ENCODE peak calls at places on chromosomes 6 and 20, in eight cellular contexts. S is stimulated activated CD4-positive, alpha-beta T cell treated with anti-CD3 and anti-CD28 coated beads, Interleukin-1b, Interleukin-23, amount 100 ng/mL, for 4 hours; J is globus pallidus; B is iris pigment epithelial cell; F is germinal center; R is vagina; P is islet precursor cell; Y is suprapubic skin. G is an unnamed sample.

GRCh38 chr6:43942616-43943015 is 172.6 kb downstream of the VEGFA start:
- DNase-seq in F (no peak), J (no peak), Y (no peak), S (no peak), B (no peak), P (no peak), R (no peak), G (no peak)

GRCh38 chr20:6731951-6732580 is 35.4 kb upstream of the BMP2 start:
- DNase-seq in B (no peak), P (no peak), F (no peak), Y (no peak), S (no peak), J (peak), R (no peak), G (no peak)

GRCh38 chr20:50834599-50835005 is 39.7 kb downstream of the BCAS4 start:
- DNase-seq in B (peak), S (no peak), R (no peak), Y (no peak), P (no peak), J (no peak), F (no peak), G (no peak)

GRCh38 chr6:155269765-155270164 is 6.0 kb downstream of the CLDN20 start:
- DNase-seq in S (no peak), R (no peak), P (no peak), B (no peak), J (no peak), F (no peak), Y (no peak), G (no peak)

GRCh38 chr20:57824909-57825308 is 115.1 kb upstream of the PMEPA1 start:
- DNase-seq in P (no peak), R (no peak), J (no peak), F (no peak), S (no peak), B (no peak), Y (no peak), G (no peak)

GRCh38 chr20:57746832-57747404 is 37.1 kb upstream of the PMEPA1 start:
- DNase-seq in J (no peak), Y (no peak), R (no peak), P (no peak), B (no peak), S (no peak), F (no peak), G (no peak)

GRCh38 chr6:118485601-118486550 is 62.2 kb upstream of the PLN start:
- DNase-seq in Y (no peak), P (no peak), B (peak), F (no peak), S (no peak), J (peak), R (no peak), G (no peak)

GRCh38 chr6:3727036-3727435 is 24.5 kb downstream of the PXDC1 start:
- DNase-seq in S (no peak), J (no peak), F (no peak), B (no peak), P (no peak), R (no peak), Y (no peak), G (no peak)

GRCh38 chr20:38447251-38447661 is 12.1 kb upstream of the SNHG17 start:
- DNase-seq in B (no peak), F (no peak), P (no peak), J (no peak), R (no peak), Y (no peak), S (no peak), G (no peak)

GRCh38 chr6:14758421-14759043 is 487.3 kb upstream of the JARID2 start:
- DNase-seq in P (peak), Y (no peak), R (no peak), B (peak), J (no peak), F (no peak), S (no peak), G (no peak)

GRCh38 chr20:45576995-45577394 is 2.1 kb downstream of the WFDC8 start:
- DNase-seq in R (no peak), B (peak), J (no peak), F (no peak), P (no peak), S (no peak), Y (no peak), G (no peak)

GRCh38 chr6:145929037-145929633 is 35.0 kb downstream of the SHPRH start:
- DNase-seq in R (no peak), S (no peak), Y (no peak), P (no peak), J (peak), F (peak), B (peak), G (peak)

GRCh38 chr6:44202972-44203750 is 13.6 kb upstream of the MYMX start:
- DNase-seq in P (peak), S (no peak), F (no peak), B (no peak), J (no peak), R (no peak), Y (no peak), G (no peak)

GRCh38 chr6:154086510-154086909 is 47.5 kb downstream of the OPRM1 start:
- DNase-seq in P (no peak), B (no peak), Y (no peak), S (no peak), F (no peak), R (no peak), J (no peak), G (no peak)

GRCh38 chr6:110703906-110704594 is 111.2 kb downstream of the CDK19 start:
- DNase-seq in F (no peak), J (no peak), R (no peak), B (peak), P (no peak), S (no peak), Y (no peak), G (no peak)

GRCh38 chr20:58084966-58085365 is 143.5 kb downstream of the ANKRD60 start:
- DNase-seq in S (no peak), F (no peak), Y (no peak), J (no peak), P (no peak), B (no peak), R (no peak), G (no peak)

GRCh38 chr20:57013741-57014140 is 252.7 kb downstream of the BMP7 start:
- DNase-seq in Y (no peak), S (no peak), P (peak), J (no peak), R (no peak), B (no peak), F (no peak), G (peak)

GRCh38 chr6:52536424-52536916 is 40.4 kb downstream of the TRAM2 start:
- DNase-seq in R (no peak), B (no peak), Y (no peak), J (no peak), S (no peak), F (no peak), P (no peak), G (no peak)

GRCh38 chr20:33305591-33306057 is 22.6 kb downstream of the BPIFB1 start:
- DNase-seq in F (no peak), S (no peak), P (no peak), J (no peak), R (no peak), Y (no peak), B (peak), G (no peak)

GRCh38 chr6:82205793-82206425 is 41.6 kb downstream of the IBTK start:
- DNase-seq in P (no peak), B (peak), R (no peak), J (no peak), F (no peak), Y (no peak), S (no peak), G (no peak)

GRCh38 chr20:3203315-3204123 is 963 bp downstream of the DDRGK1 start:
- DNase-seq in S (no peak), B (peak), F (peak), P (no peak), R (no peak), J (no peak), Y (no peak), G (peak)

GRCh38 chr20:44495802-44496481 is 20.3 kb downstream of the TTPAL start:
- DNase-seq in Y (no peak), B (peak), J (no peak), F (no peak), S (no peak), R (no peak), P (peak), G (no peak)

GRCh38 chr6:75893058-75893775 is 144.2 kb downstream of the MYO6 start:
- DNase-seq in Y (no peak), S (no peak), P (no peak), J (peak), R (no peak), F (peak), B (peak), G (peak)

GRCh38 chr6:50062051-50062450 is 12.3 kb upstream of the DEFB112 start:
- DNase-seq in S (no peak), P (no peak), J (no peak), B (no peak), R (no peak), Y (no peak), F (no peak), G (peak)

GRCh38 chr6:170172825-170173231 is 118.0 kb downstream of the DLL1 start:
- DNase-seq in Y (peak), B (no peak), R (no peak), P (peak), F (no peak), J (no peak), S (no peak), G (peak)

GRCh38 chr6:167268683-167269280 is 22.3 kb upstream of the UNC93A start:
- DNase-seq in Y (no peak), B (no peak), F (no peak), S (no peak), R (no peak), P (no peak), J (no peak), G (no peak)

GRCh38 chr20:36097331-36097730 is 57.2 kb upstream of the EPB41L1 start:
- DNase-seq in B (peak), R (no peak), S (no peak), Y (no peak), P (no peak), F (no peak), J (no peak), G (no peak)

GRCh38 chr6:156508923-156509322 is 268.3 kb upstream of the ARID1B start:
- DNase-seq in B (no peak), S (no peak), J (no peak), F (peak), P (peak), R (no peak), Y (no peak), G (no peak)

GRCh38 chr6:150204705-150205472 is 62.0 kb downstream of the PPP1R14C start:
- DNase-seq in R (no peak), B (no peak), Y (no peak), P (peak), F (no peak), S (no peak), J (no peak), G (no peak)

GRCh38 chr6:89482136-89482535 is 49.2 kb downstream of the ANKRD6 start:
- DNase-seq in P (no peak), S (no peak), B (no peak), F (no peak), Y (no peak), R (no peak), J (no peak), G (no peak)

GRCh38 chr20:20076297-20077065 is 24.1 kb downstream of the CFAP61 start:
- DNase-seq in B (peak), J (peak), Y (no peak), F (no peak), P (no peak), S (no peak), R (no peak), G (no peak)

GRCh38 chr20:63900373-63900772 is 5.4 kb downstream of the DNAJC5 start:
- DNase-seq in P (no peak), J (no peak), F (no peak), Y (no peak), B (no peak), S (no peak), R (no peak), G (no peak)

GRCh38 chr20:57445774-57446173 is 54.6 kb downstream of the RBM38 start:
- DNase-seq in R (no peak), P (no peak), F (no peak), J (no peak), S (no peak), B (no peak), Y (no peak), G (no peak)

GRCh38 chr6:10030942-10031537 is 383.8 kb downstream of the TFAP2A start:
- DNase-seq in J (peak), R (no peak), P (no peak), Y (no peak), B (peak), S (no peak), F (no peak), G (peak)

GRCh38 chr6:140671926-140672325 is 1297.5 kb upstream of the CITED2 start:
- DNase-seq in Y (no peak), F (no peak), J (peak), R (no peak), S (no peak), B (peak), P (no peak), G (no peak)

GRCh38 chr6:101114703-101115102 is 233.6 kb upstream of the ASCC3 start:
- DNase-seq in F (no peak), Y (no peak), B (peak), P (no peak), S (no peak), R (no peak), J (peak), G (peak)

GRCh38 chr6:145112711-145113148 is 622.6 kb downstream of the EPM2A start:
- DNase-seq in F (no peak), B (peak), P (peak), Y (no peak), S (no peak), J (no peak), R (no peak), G (no peak)

G was measured in iPS-NIHi11.